ENCODE peak calls at places on chromosomes 5 and 9, in ten cellular contexts. One of them, this sample, is unnamed.

GRCh38 chr5:33364406-33364805 is 76.4 kb upstream of the TARS1 start:
- DNase-seq in SJSA1: no peak
- DNase-seq in tibial artery: no peak
- DNase-seq in neural progenitor cell: no peak
- DNase-seq in K562: no peak
- DNase-seq in breast epithelium: no peak
- DNase-seq in heart right ventricle: no peak
- DNase-seq in GM23248: no peak
- DNase-seq in cardiac muscle cell: no peak
- DNase-seq in stomach: no peak
- DNase-seq in this sample: no peak

GRCh38 chr5:102531506-102531905 is 32.7 kb upstream of the SLCO6A1 start:
- DNase-seq in K562: no peak
- DNase-seq in tibial artery: no peak
- DNase-seq in SJSA1: no peak
- DNase-seq in breast epithelium: no peak
- DNase-seq in cardiac muscle cell: no peak
- DNase-seq in heart right ventricle: no peak
- DNase-seq in neural progenitor cell: no peak
- DNase-seq in stomach: no peak
- DNase-seq in GM23248: no peak
- DNase-seq in this sample: no peak

GRCh38 chr9:12702160-12702758 is 9.1 kb downstream of the TYRP1 start:
- DNase-seq in breast epithelium: peak
- DNase-seq in tibial artery: no peak
- DNase-seq in SJSA1: no peak
- DNase-seq in GM23248: peak
- DNase-seq in stomach: no peak
- DNase-seq in cardiac muscle cell: peak
- DNase-seq in neural progenitor cell: peak
- DNase-seq in K562: peak
- DNase-seq in heart right ventricle: peak
- DNase-seq in this sample: peak

GRCh38 chr5:134139377-134139851 is 24.9 kb downstream of the TCF7 start:
- DNase-seq in SJSA1: no peak
- DNase-seq in K562: no peak
- DNase-seq in GM23248: no peak
- DNase-seq in cardiac muscle cell: no peak
- DNase-seq in stomach: peak
- DNase-seq in neural progenitor cell: no peak
- DNase-seq in breast epithelium: no peak
- DNase-seq in heart right ventricle: no peak
- DNase-seq in tibial artery: peak
- DNase-seq in this sample: no peak

GRCh38 chr9:94860678-94861588 is 134.4 kb downstream of the AOPEP start:
- DNase-seq in SJSA1: peak
- DNase-seq in K562: no peak
- DNase-seq in stomach: peak
- DNase-seq in neural progenitor cell: no peak
- DNase-seq in tibial artery: no peak
- DNase-seq in breast epithelium: no peak
- DNase-seq in cardiac muscle cell: no peak
- DNase-seq in heart right ventricle: no peak
- DNase-seq in GM23248: peak
- DNase-seq in this sample: peak

GRCh38 chr9:130042406-130042930 is 521 bp downstream of the FNBP1 start:
- DNase-seq in tibial artery: peak
- DNase-seq in breast epithelium: no peak
- DNase-seq in SJSA1: peak
- DNase-seq in heart right ventricle: peak
- DNase-seq in neural progenitor cell: peak
- DNase-seq in K562: peak
- DNase-seq in GM23248: peak
- DNase-seq in stomach: peak
- DNase-seq in cardiac muscle cell: peak
- DNase-seq in this sample: peak

GRCh38 chr9:7042124-7042523 is 284.4 kb downstream of the KDM4C start:
- DNase-seq in cardiac muscle cell: no peak
- DNase-seq in K562: no peak
- DNase-seq in neural progenitor cell: no peak
- DNase-seq in breast epithelium: no peak
- DNase-seq in SJSA1: no peak
- DNase-seq in stomach: no peak
- DNase-seq in tibial artery: no peak
- DNase-seq in GM23248: peak
- DNase-seq in heart right ventricle: no peak
- DNase-seq in this sample: no peak

GRCh38 chr5:9207820-9208418 is 338.0 kb downstream of the SEMA5A start:
- DNase-seq in K562: peak
- DNase-seq in GM23248: peak
- DNase-seq in SJSA1: peak
- DNase-seq in heart right ventricle: no peak
- DNase-seq in neural progenitor cell: peak
- DNase-seq in breast epithelium: no peak
- DNase-seq in tibial artery: no peak
- DNase-seq in stomach: no peak
- DNase-seq in cardiac muscle cell: peak
- DNase-seq in this sample: peak

GRCh38 chr9:99387416-99387815 is 165.3 kb downstream of the SEC61B start:
- DNase-seq in neural progenitor cell: no peak
- DNase-seq in heart right ventricle: no peak
- DNase-seq in breast epithelium: no peak
- DNase-seq in GM23248: no peak
- DNase-seq in cardiac muscle cell: no peak
- DNase-seq in SJSA1: no peak
- DNase-seq in stomach: no peak
- DNase-seq in tibial artery: no peak
- DNase-seq in K562: no peak
- DNase-seq in this sample: no peak

DNA sequence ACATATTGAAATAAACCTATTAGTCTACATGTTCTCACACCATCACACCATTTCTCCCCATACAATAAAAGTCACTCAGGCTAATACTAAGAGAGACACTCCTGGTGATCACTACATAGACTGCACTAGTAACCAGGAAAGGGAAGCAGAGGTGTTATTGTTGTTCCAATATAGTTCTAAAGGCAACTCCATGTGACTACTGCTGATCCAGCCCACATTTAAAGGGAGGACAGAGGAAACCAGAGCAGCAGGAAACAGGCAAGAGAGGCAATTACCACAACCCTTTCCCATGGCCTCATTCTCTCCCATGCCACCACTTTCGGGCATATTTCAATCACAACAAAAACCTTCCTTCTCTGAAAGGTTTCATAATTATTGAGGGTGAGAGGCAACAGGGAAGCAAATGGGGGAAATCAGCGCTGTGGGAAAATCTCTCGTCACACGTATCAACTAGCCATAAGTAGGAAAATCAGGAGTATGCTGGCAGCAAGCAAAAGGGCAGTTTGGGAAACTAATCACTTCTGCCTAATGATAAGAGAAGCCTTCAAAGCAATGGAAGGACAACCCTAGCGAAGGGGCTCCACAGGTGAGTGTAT is 1.8 kb downstream of the UBAP2 start:
- DNase-seq in SJSA1: no peak
- DNase-seq in heart right ventricle: no peak
- DNase-seq in GM23248: peak
- DNase-seq in breast epithelium: no peak
- DNase-seq in stomach: no peak
- DNase-seq in K562: no peak
- DNase-seq in tibial artery: no peak
- DNase-seq in neural progenitor cell: peak
- DNase-seq in cardiac muscle cell: no peak
- DNase-seq in this sample: no peak
- H3K27ac ChIP-seq in SJSA1: no peak
- H3K27ac ChIP-seq in heart right ventricle: no peak
- H3K27ac ChIP-seq in GM23248: no peak
- H3K27ac ChIP-seq in breast epithelium: peak
- H3K27ac ChIP-seq in stomach: peak
- H3K27ac ChIP-seq in K562: peak
- H3K27ac ChIP-seq in tibial artery: no peak
- H3K27ac ChIP-seq in neural progenitor cell: no peak
- H3K27ac ChIP-seq in cardiac muscle cell: no peak
- H3K27ac ChIP-seq in this sample: no peak

GRCh38 chr5:142699105-142699720 is 13.3 kb upstream of the FGF1 start:
- DNase-seq in stomach: peak
- DNase-seq in tibial artery: peak
- DNase-seq in SJSA1: peak
- DNase-seq in GM23248: peak
- DNase-seq in breast epithelium: peak
- DNase-seq in neural progenitor cell: peak
- DNase-seq in cardiac muscle cell: peak
- DNase-seq in heart right ventricle: peak
- DNase-seq in K562: peak
- DNase-seq in this sample: peak

GRCh38 chr5:142696379-142696778 is 10.5 kb upstream of the FGF1 start:
- DNase-seq in cardiac muscle cell: no peak
- DNase-seq in SJSA1: no peak
- DNase-seq in K562: no peak
- DNase-seq in breast epithelium: no peak
- DNase-seq in neural progenitor cell: no peak
- DNase-seq in GM23248: no peak
- DNase-seq in tibial artery: no peak
- DNase-seq in stomach: no peak
- DNase-seq in heart right ventricle: no peak
- DNase-seq in this sample: no peak

GRCh38 chr5:142697356-142697807 is 11.5 kb upstream of the FGF1 start:
- DNase-seq in breast epithelium: no peak
- DNase-seq in K562: no peak
- DNase-seq in stomach: no peak
- DNase-seq in SJSA1: no peak
- DNase-seq in cardiac muscle cell: no peak
- DNase-seq in heart right ventricle: no peak
- DNase-seq in GM23248: peak
- DNase-seq in neural progenitor cell: no peak
- DNase-seq in tibial artery: peak
- DNase-seq in this sample: peak

GRCh38 chr5:142697846-142698245 is 12.0 kb upstream of the FGF1 start:
- DNase-seq in SJSA1: peak
- DNase-seq in tibial artery: peak
- DNase-seq in neural progenitor cell: no peak
- DNase-seq in cardiac muscle cell: peak
- DNase-seq in GM23248: peak
- DNase-seq in breast epithelium: no peak
- DNase-seq in K562: no peak
- DNase-seq in stomach: no peak
- DNase-seq in heart right ventricle: peak
- DNase-seq in this sample: no peak

GRCh38 chr5:142698447-142698846 is 12.6 kb upstream of the FGF1 start:
- DNase-seq in tibial artery: no peak
- DNase-seq in cardiac muscle cell: no peak
- DNase-seq in SJSA1: peak
- DNase-seq in stomach: no peak
- DNase-seq in breast epithelium: no peak
- DNase-seq in GM23248: no peak
- DNase-seq in K562: no peak
- DNase-seq in heart right ventricle: no peak
- DNase-seq in neural progenitor cell: no peak
- DNase-seq in this sample: no peak
- H3K27ac ChIP-seq in tibial artery: peak
- H3K27ac ChIP-seq in cardiac muscle cell: no peak
- H3K27ac ChIP-seq in SJSA1: no peak
- H3K27ac ChIP-seq in stomach: peak
- H3K27ac ChIP-seq in breast epithelium: peak
- H3K27ac ChIP-seq in GM23248: no peak
- H3K27ac ChIP-seq in K562: no peak
- H3K27ac ChIP-seq in heart right ventricle: peak
- H3K27ac ChIP-seq in neural progenitor cell: no peak
- H3K27ac ChIP-seq in this sample: no peak

DNA sequence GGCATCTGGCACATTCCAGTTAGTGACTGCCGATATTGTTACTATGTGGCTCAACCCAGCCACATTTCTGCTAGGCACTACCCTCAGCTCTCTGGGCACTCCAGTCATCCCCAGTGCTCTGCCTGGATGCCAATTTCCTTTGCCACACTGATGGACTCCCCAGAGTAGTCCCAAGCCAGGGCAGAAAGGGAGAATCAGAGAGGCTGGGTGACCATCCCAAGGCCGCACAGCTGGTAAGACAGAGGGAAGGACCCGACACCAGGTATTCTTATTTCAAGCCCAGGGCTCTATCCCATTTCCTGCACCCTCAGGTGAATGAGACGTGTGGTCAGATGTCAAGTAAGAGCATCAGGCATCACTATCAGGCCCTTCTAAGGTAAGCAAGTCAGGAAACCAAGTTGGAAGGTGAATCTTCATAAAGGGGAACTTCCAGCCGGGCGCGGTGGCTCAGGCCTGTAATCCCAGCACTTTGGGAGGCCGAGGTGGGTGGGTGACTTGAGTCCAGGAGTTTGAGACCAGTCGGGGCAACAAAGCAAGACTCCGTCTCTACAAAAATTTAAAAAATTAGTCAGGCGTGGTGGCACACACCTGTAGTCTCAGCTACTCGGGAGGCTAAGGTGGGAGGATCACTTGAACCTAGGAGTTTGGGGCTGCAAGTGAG is 38.6 kb downstream of the SH3PXD2B start:
- DNase-seq in SJSA1: no peak
- DNase-seq in cardiac muscle cell: no peak
- DNase-seq in K562: no peak
- DNase-seq in tibial artery: no peak
- DNase-seq in neural progenitor cell: no peak
- DNase-seq in stomach: no peak
- DNase-seq in heart right ventricle: no peak
- DNase-seq in breast epithelium: no peak
- DNase-seq in GM23248: no peak
- DNase-seq in this sample: no peak
- H3K27ac ChIP-seq in SJSA1: no peak
- H3K27ac ChIP-seq in cardiac muscle cell: no peak
- H3K27ac ChIP-seq in K562: no peak
- H3K27ac ChIP-seq in tibial artery: peak
- H3K27ac ChIP-seq in neural progenitor cell: no peak
- H3K27ac ChIP-seq in stomach: peak
- H3K27ac ChIP-seq in heart right ventricle: no peak
- H3K27ac ChIP-seq in breast epithelium: peak
- H3K27ac ChIP-seq in GM23248: no peak
- H3K27ac ChIP-seq in this sample: no peak

DNA sequence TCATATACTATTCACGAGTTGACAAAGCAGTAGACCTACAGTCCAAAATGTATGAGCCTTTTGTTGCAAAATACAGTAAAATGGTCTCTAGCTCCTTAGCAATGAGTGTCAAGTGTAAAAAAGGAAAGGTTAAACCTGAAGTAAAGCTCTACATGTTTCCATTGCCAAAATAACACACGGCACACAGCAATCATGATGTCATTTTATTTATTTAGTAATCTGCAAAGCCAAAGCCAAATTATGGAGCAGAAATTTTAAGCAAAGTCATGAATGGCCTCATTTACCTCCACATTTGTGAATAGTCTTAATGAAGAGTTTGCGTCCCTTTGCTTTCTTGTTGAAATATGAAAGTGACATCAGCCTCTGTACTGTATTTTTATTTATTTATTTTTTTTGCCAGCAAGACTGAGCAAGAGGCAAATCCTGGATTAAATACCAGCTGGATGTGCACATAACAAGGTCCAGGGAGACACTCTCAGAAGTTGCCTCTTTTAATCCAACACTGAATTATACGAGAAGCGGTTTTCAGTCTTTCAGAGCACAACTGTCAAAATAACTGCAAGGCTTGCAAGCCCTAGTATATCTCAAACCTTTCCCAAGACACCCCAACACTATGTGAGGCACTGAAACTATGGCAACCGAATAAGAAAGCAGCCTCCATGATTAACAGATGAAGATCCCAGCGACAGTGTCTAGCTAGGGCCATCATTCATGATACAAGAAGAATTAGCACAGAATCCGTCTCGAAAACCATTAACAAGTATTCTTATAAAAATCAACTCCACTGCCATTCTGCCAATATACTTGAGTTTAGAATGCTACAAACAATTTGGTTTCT is 9.6 kb downstream of the SEMA6A start:
- DNase-seq in stomach: no peak
- DNase-seq in cardiac muscle cell: no peak
- DNase-seq in heart right ventricle: no peak
- DNase-seq in SJSA1: no peak
- DNase-seq in K562: no peak
- DNase-seq in tibial artery: no peak
- DNase-seq in neural progenitor cell: no peak
- DNase-seq in GM23248: no peak
- DNase-seq in breast epithelium: no peak
- DNase-seq in this sample: no peak
- H3K27ac ChIP-seq in stomach: no peak
- H3K27ac ChIP-seq in cardiac muscle cell: no peak
- H3K27ac ChIP-seq in heart right ventricle: no peak
- H3K27ac ChIP-seq in SJSA1: no peak
- H3K27ac ChIP-seq in K562: no peak
- H3K27ac ChIP-seq in tibial artery: no peak
- H3K27ac ChIP-seq in neural progenitor cell: no peak
- H3K27ac ChIP-seq in GM23248: no peak
- H3K27ac ChIP-seq in breast epithelium: no peak
- H3K27ac ChIP-seq in this sample: no peak